ENCODE peak calls at places on chromosomes 1 and 21, in ten cellular contexts. One of them, this sample, is unnamed.

GRCh38 chr1:229380514-229381160 is 37.8 kb upstream of the CCSAP start:
- DNase-seq in BJ: no peak
- DNase-seq in body of pancreas: no peak
- DNase-seq in AG10803: no peak
- DNase-seq in colonic mucosa: no peak
- DNase-seq in cardiac fibroblast: no peak
- DNase-seq in dorsolateral prefrontal cortex: no peak
- DNase-seq in H9: no peak
- DNase-seq in mesothelial cell of epicardium: no peak
- DNase-seq in GM20000: no peak
- DNase-seq in this sample: no peak

GRCh38 chr1:31230378-31230777 is 9.3 kb downstream of the NKAIN1 start:
- DNase-seq in cardiac fibroblast: no peak
- DNase-seq in GM20000: no peak
- DNase-seq in BJ: no peak
- DNase-seq in colonic mucosa: no peak
- DNase-seq in AG10803: no peak
- DNase-seq in body of pancreas: no peak
- DNase-seq in H9: no peak
- DNase-seq in mesothelial cell of epicardium: no peak
- DNase-seq in dorsolateral prefrontal cortex: no peak
- DNase-seq in this sample: no peak

GRCh38 chr1:42680921-42681683 is 1.1 kb upstream of the YBX1 start:
- DNase-seq in dorsolateral prefrontal cortex: no peak
- DNase-seq in body of pancreas: no peak
- DNase-seq in GM20000: peak; percentile 31
- DNase-seq in cardiac fibroblast: peak; percentile 33
- DNase-seq in AG10803: no peak
- DNase-seq in H9: no peak
- DNase-seq in colonic mucosa: peak; percentile 26
- DNase-seq in mesothelial cell of epicardium: no peak
- DNase-seq in BJ: no peak
- DNase-seq in this sample: peak; percentile 36

GRCh38 chr1:15616704-15617172 is 520 bp upstream of the DDI2 start:
- DNase-seq in colonic mucosa: peak; percentile 24
- DNase-seq in cardiac fibroblast: no peak
- DNase-seq in dorsolateral prefrontal cortex: no peak
- DNase-seq in AG10803: peak; percentile 43
- DNase-seq in BJ: no peak
- DNase-seq in GM20000: no peak
- DNase-seq in mesothelial cell of epicardium: no peak
- DNase-seq in body of pancreas: no peak
- DNase-seq in H9: peak; percentile 57
- DNase-seq in this sample: peak; percentile 37

GRCh38 chr1:176932114-176933104 is 232.1 kb downstream of the ASTN1 start:
- DNase-seq in AG10803: no peak
- DNase-seq in BJ: no peak
- DNase-seq in dorsolateral prefrontal cortex: no peak
- DNase-seq in GM20000: no peak
- DNase-seq in colonic mucosa: no peak
- DNase-seq in H9: no peak
- DNase-seq in cardiac fibroblast: no peak
- DNase-seq in body of pancreas: peak; percentile 29
- DNase-seq in mesothelial cell of epicardium: no peak
- DNase-seq in this sample: no peak

GRCh38 chr1:117828206-117828605 is 101.2 kb downstream of the GDAP2 start:
- DNase-seq in AG10803: peak; percentile 87
- DNase-seq in mesothelial cell of epicardium: no peak
- DNase-seq in cardiac fibroblast: peak; percentile 84
- DNase-seq in GM20000: no peak
- DNase-seq in BJ: peak; percentile 71
- DNase-seq in dorsolateral prefrontal cortex: no peak
- DNase-seq in colonic mucosa: peak; percentile 29
- DNase-seq in body of pancreas: peak; percentile 43
- DNase-seq in H9: no peak
- DNase-seq in this sample: no peak

GRCh38 chr1:3225668-3226067 is 156.7 kb downstream of the PRDM16 start:
- DNase-seq in H9: no peak
- DNase-seq in AG10803: no peak
- DNase-seq in BJ: no peak
- DNase-seq in mesothelial cell of epicardium: no peak
- DNase-seq in cardiac fibroblast: no peak
- DNase-seq in colonic mucosa: no peak
- DNase-seq in body of pancreas: no peak
- DNase-seq in dorsolateral prefrontal cortex: no peak
- DNase-seq in GM20000: no peak
- DNase-seq in this sample: no peak

GRCh38 chr1:5318143-5318816 is 663.9 kb downstream of the AJAP1 start:
- DNase-seq in AG10803: no peak
- DNase-seq in BJ: no peak
- DNase-seq in cardiac fibroblast: no peak
- DNase-seq in mesothelial cell of epicardium: no peak
- DNase-seq in body of pancreas: no peak
- DNase-seq in GM20000: no peak
- DNase-seq in colonic mucosa: no peak
- DNase-seq in dorsolateral prefrontal cortex: no peak
- DNase-seq in H9: no peak
- DNase-seq in this sample: no peak

GRCh38 chr1:89363196-89363595 is 663 bp upstream of the GBP6 start:
- DNase-seq in GM20000: peak; percentile 13
- DNase-seq in body of pancreas: no peak
- DNase-seq in colonic mucosa: no peak
- DNase-seq in dorsolateral prefrontal cortex: no peak
- DNase-seq in cardiac fibroblast: peak; percentile 7
- DNase-seq in mesothelial cell of epicardium: no peak
- DNase-seq in H9: no peak
- DNase-seq in AG10803: peak; percentile 34
- DNase-seq in BJ: peak; percentile 3
- DNase-seq in this sample: peak; percentile 21

GRCh38 chr1:25469177-25469576 is 38.5 kb downstream of the MACO1 start:
- DNase-seq in BJ: no peak
- DNase-seq in dorsolateral prefrontal cortex: no peak
- DNase-seq in body of pancreas: no peak
- DNase-seq in H9: no peak
- DNase-seq in AG10803: peak; percentile 18
- DNase-seq in mesothelial cell of epicardium: no peak
- DNase-seq in GM20000: no peak
- DNase-seq in cardiac fibroblast: peak; percentile 73
- DNase-seq in colonic mucosa: no peak
- DNase-seq in this sample: no peak

GRCh38 chr1:36966242-36966641 is 68.1 kb downstream of the GRIK3 start:
- DNase-seq in H9: peak; percentile 58
- DNase-seq in GM20000: no peak
- DNase-seq in BJ: no peak
- DNase-seq in AG10803: peak; percentile 3
- DNase-seq in colonic mucosa: no peak
- DNase-seq in body of pancreas: peak; percentile 19
- DNase-seq in mesothelial cell of epicardium: no peak
- DNase-seq in cardiac fibroblast: peak; percentile 5
- DNase-seq in dorsolateral prefrontal cortex: no peak
- DNase-seq in this sample: no peak

GRCh38 chr1:114982251-114982650 is 47.4 kb upstream of the TSHB start:
- DNase-seq in GM20000: no peak
- DNase-seq in colonic mucosa: no peak
- DNase-seq in cardiac fibroblast: no peak
- DNase-seq in mesothelial cell of epicardium: no peak
- DNase-seq in AG10803: no peak
- DNase-seq in BJ: no peak
- DNase-seq in H9: no peak
- DNase-seq in dorsolateral prefrontal cortex: no peak
- DNase-seq in body of pancreas: no peak
- DNase-seq in this sample: no peak
- TF ChIP-seq CTCF in GM20000: no peak
- TF ChIP-seq CTCF in colonic mucosa: no peak
- TF ChIP-seq CTCF in cardiac fibroblast: no peak
- TF ChIP-seq CTCF in mesothelial cell of epicardium: no peak
- TF ChIP-seq CTCF in AG10803: no peak
- TF ChIP-seq CTCF in BJ: no peak
- TF ChIP-seq CTCF in H9: no peak
- TF ChIP-seq CTCF in dorsolateral prefrontal cortex: no peak
- TF ChIP-seq CTCF in body of pancreas: no peak
- TF ChIP-seq CTCF in this sample: no peak

GRCh38 chr1:86169625-86170024 is 13.1 kb upstream of the COL24A1 start:
- DNase-seq in GM20000: no peak
- DNase-seq in colonic mucosa: no peak
- DNase-seq in dorsolateral prefrontal cortex: no peak
- DNase-seq in BJ: no peak
- DNase-seq in mesothelial cell of epicardium: no peak
- DNase-seq in AG10803: peak; percentile 20
- DNase-seq in body of pancreas: no peak
- DNase-seq in H9: no peak
- DNase-seq in cardiac fibroblast: peak; percentile 21
- DNase-seq in this sample: no peak
- TF ChIP-seq CTCF in GM20000: no peak
- TF ChIP-seq CTCF in colonic mucosa: no peak
- TF ChIP-seq CTCF in dorsolateral prefrontal cortex: no peak
- TF ChIP-seq CTCF in BJ: peak; percentile 22
- TF ChIP-seq CTCF in mesothelial cell of epicardium: no peak
- TF ChIP-seq CTCF in AG10803: peak; percentile 48
- TF ChIP-seq CTCF in body of pancreas: no peak
- TF ChIP-seq CTCF in H9: no peak
- TF ChIP-seq CTCF in cardiac fibroblast: peak; percentile 11
- TF ChIP-seq CTCF in this sample: no peak

GRCh38 chr1:153265457-153265856 is 6.0 kb downstream of the LORICRIN start:
- DNase-seq in dorsolateral prefrontal cortex: no peak
- DNase-seq in colonic mucosa: no peak
- DNase-seq in cardiac fibroblast: no peak
- DNase-seq in GM20000: no peak
- DNase-seq in mesothelial cell of epicardium: no peak
- DNase-seq in AG10803: no peak
- DNase-seq in H9: no peak
- DNase-seq in BJ: no peak
- DNase-seq in body of pancreas: no peak
- DNase-seq in this sample: no peak
- TF ChIP-seq CTCF in dorsolateral prefrontal cortex: no peak
- TF ChIP-seq CTCF in colonic mucosa: no peak
- TF ChIP-seq CTCF in cardiac fibroblast: no peak
- TF ChIP-seq CTCF in GM20000: no peak
- TF ChIP-seq CTCF in mesothelial cell of epicardium: peak; percentile 54
- TF ChIP-seq CTCF in AG10803: no peak
- TF ChIP-seq CTCF in H9: no peak
- TF ChIP-seq CTCF in BJ: no peak
- TF ChIP-seq CTCF in body of pancreas: no peak
- TF ChIP-seq CTCF in this sample: no peak

DNA sequence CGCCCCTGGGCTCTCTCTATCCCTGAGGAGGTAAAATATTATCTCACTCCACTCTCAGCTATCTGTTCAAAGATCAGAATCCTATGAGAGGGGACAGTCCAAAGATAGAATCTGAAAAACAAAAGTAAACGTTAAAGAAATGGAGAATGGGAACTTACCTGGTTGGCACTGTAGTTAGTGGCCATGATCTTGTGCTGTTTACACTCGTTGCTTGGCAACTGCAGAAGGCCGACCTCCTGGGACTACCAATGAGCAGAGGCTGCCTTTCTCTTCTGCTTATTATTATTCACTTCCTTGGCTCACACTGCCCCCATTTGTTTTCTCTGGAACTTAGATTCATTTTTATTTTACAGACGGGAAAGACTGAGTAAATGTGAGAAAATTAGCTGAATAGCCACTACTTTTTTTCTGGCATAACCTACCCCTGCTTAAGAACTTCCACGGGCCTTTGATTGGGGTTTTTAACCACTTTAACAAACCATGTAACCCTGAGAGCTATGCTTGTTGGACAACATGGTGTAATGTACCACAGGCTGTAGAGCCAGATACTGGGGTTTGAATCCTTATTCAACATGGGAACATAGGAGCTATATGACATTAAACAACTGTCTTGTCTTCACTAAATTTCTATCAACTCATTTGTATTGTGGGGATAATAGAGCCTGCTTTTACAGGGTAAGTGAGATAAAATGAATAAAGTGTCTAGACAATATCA is at the start of gene CFAP126:
- DNase-seq in dorsolateral prefrontal cortex: no peak
- DNase-seq in BJ: no peak
- DNase-seq in GM20000: peak; percentile 81
- DNase-seq in AG10803: peak; percentile 62
- DNase-seq in cardiac fibroblast: peak; percentile 90
- DNase-seq in H9: peak; percentile 85
- DNase-seq in colonic mucosa: peak; percentile 38
- DNase-seq in body of pancreas: peak; percentile 88
- DNase-seq in mesothelial cell of epicardium: no peak
- DNase-seq in this sample: peak; percentile 84
- TF ChIP-seq CTCF in dorsolateral prefrontal cortex: peak; percentile 53
- TF ChIP-seq CTCF in BJ: no peak
- TF ChIP-seq CTCF in GM20000: no peak
- TF ChIP-seq CTCF in AG10803: no peak
- TF ChIP-seq CTCF in cardiac fibroblast: peak; percentile 15
- TF ChIP-seq CTCF in H9: peak; percentile 23
- TF ChIP-seq CTCF in colonic mucosa: no peak
- TF ChIP-seq CTCF in body of pancreas: peak; percentile 64
- TF ChIP-seq CTCF in mesothelial cell of epicardium: no peak
- TF ChIP-seq CTCF in this sample: peak; percentile 21

DNA sequence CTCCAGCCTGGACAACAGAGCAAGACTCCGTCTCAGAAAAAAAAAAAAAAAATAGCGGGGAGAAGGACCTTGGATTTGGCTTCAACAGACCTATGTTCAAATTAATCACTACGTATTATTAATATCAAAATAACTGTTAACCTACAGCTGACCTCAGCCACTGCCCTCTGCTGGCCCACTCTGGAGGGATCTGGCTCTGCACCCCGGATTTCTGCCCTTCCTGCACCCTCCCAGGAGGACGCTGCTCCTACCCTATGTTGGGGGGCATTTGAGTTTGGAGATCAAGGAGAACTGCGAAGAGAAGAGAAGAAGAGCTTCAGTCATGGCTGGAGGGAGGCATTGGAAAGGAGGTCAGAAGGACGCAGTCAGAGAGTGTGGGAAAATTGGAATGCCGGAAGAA is 96.7 kb downstream of the PSMG1 start:
- DNase-seq in GM20000: no peak
- DNase-seq in body of pancreas: no peak
- DNase-seq in cardiac fibroblast: no peak
- DNase-seq in colonic mucosa: no peak
- DNase-seq in H9: no peak
- DNase-seq in AG10803: no peak
- DNase-seq in BJ: no peak
- DNase-seq in mesothelial cell of epicardium: no peak
- DNase-seq in dorsolateral prefrontal cortex: no peak
- DNase-seq in this sample: no peak
- TF ChIP-seq CTCF in GM20000: no peak
- TF ChIP-seq CTCF in body of pancreas: peak; percentile 12
- TF ChIP-seq CTCF in cardiac fibroblast: no peak
- TF ChIP-seq CTCF in colonic mucosa: no peak
- TF ChIP-seq CTCF in H9: peak; percentile 47
- TF ChIP-seq CTCF in AG10803: peak; percentile 10
- TF ChIP-seq CTCF in BJ: no peak
- TF ChIP-seq CTCF in mesothelial cell of epicardium: no peak
- TF ChIP-seq CTCF in dorsolateral prefrontal cortex: no peak
- TF ChIP-seq CTCF in this sample: no peak

GRCh38 chr1:230737622-230738262 is 9.4 kb upstream of the CAPN9 start:
- DNase-seq in cardiac fibroblast: no peak
- DNase-seq in AG10803: no peak
- DNase-seq in H9: no peak
- DNase-seq in BJ: no peak
- DNase-seq in mesothelial cell of epicardium: no peak
- DNase-seq in colonic mucosa: no peak
- DNase-seq in body of pancreas: no peak
- DNase-seq in dorsolateral prefrontal cortex: no peak
- DNase-seq in GM20000: no peak
- DNase-seq in this sample: no peak
- TF ChIP-seq CTCF in cardiac fibroblast: no peak
- TF ChIP-seq CTCF in AG10803: no peak
- TF ChIP-seq CTCF in H9: no peak
- TF ChIP-seq CTCF in BJ: no peak
- TF ChIP-seq CTCF in mesothelial cell of epicardium: no peak
- TF ChIP-seq CTCF in colonic mucosa: no peak
- TF ChIP-seq CTCF in body of pancreas: no peak
- TF ChIP-seq CTCF in dorsolateral prefrontal cortex: no peak
- TF ChIP-seq CTCF in GM20000: no peak
- TF ChIP-seq CTCF in this sample: no peak

This sample was measured in GM13976.